ENCODE peak calls at places on chromosomes 16 and 17, in seven cellular contexts. N, A, E, G, S, J and L are unnamed samples.

GRCh38 chr16:27918755-27919154 is 144.8 kb downstream of the GSG1L start:
- DNase-seq in A (peak), G (no peak), J (no peak), S (no peak), N (peak), E (no peak), L (no peak)

GRCh38 chr16:19130852-19131808 is 17.4 kb downstream of the ITPRIPL2 start:
- DNase-seq in J (peak), A (no peak), N (peak), G (no peak), S (no peak), E (no peak), L (no peak)

GRCh38 chr17:65455972-65456343 is 105.5 kb downstream of the AXIN2 start:
- DNase-seq in S (peak), A (no peak), G (no peak), E (no peak), J (peak), N (no peak), L (peak)

GRCh38 chr17:6862822-6863221 is 31.3 kb upstream of the TEKT1 start:
- DNase-seq in J (no peak), E (no peak), A (no peak), G (no peak), N (no peak), S (no peak), L (no peak)

GRCh38 chr17:79814624-79814965 is 17.7 kb upstream of the CBX8 start:
- DNase-seq in E (no peak), S (no peak), N (no peak), G (no peak), A (no peak), J (no peak), L (no peak)

GRCh38 chr16:66881014-66881417 is 701 bp downstream of the PDP2 start:
- DNase-seq in J (no peak), E (no peak), G (no peak), N (peak), S (no peak), A (no peak), L (no peak)

GRCh38 chr16:78127130-78127529 is 27.7 kb downstream of the WWOX start:
- DNase-seq in S (peak), J (peak), E (no peak), G (peak), N (no peak), A (no peak), L (no peak)

GRCh38 chr16:84459941-84460405 is 44.5 kb downstream of the MEAK7 start:
- DNase-seq in N (peak), J (no peak), G (no peak), E (no peak), A (no peak), S (no peak), L (no peak)

GRCh38 chr17:16419074-16419928 is 3.9 kb downstream of the TRPV2 start:
- DNase-seq in A (peak), G (no peak), J (peak), E (no peak), N (no peak), S (no peak), L (peak)

GRCh38 chr16:53821487-53821886 is 117.5 kb downstream of the FTO start:
- DNase-seq in N (no peak), J (no peak), S (no peak), A (peak), E (no peak), G (no peak), L (no peak)

GRCh38 chr17:67718325-67718941 is 697 bp downstream of the NOL11 start:
- DNase-seq in E (peak), G (peak), J (peak), A (peak), S (no peak), N (peak), L (peak)

GRCh38 chr17:17681187-17681743 is at the start of gene RAI1:
- DNase-seq in N (peak), E (peak), S (peak), G (no peak), A (peak), J (peak), L (peak)

GRCh38 chr16:77782694-77783093 is 5.7 kb upstream of the VAT1L start:
- DNase-seq in E (no peak), N (peak), J (no peak), G (no peak), S (no peak), A (no peak), L (peak)

GRCh38 chr17:21174186-21174585 is 39.8 kb downstream of the TMEM11 start:
- DNase-seq in J (no peak), N (no peak), S (no peak), E (no peak), A (no peak), G (no peak), L (peak)

GRCh38 chr17:45977976-45978626 is 20.9 kb upstream of the STH start:
- DNase-seq in E (no peak), J (no peak), N (no peak), S (no peak), A (no peak), G (no peak), L (no peak)

GRCh38 chr16:89953671-89954406 is 5.3 kb downstream of the DEF8 start:
- DNase-seq in E (no peak), J (no peak), A (no peak), G (no peak), N (no peak), S (no peak), L (no peak)

GRCh38 chr17:27808629-27809028 is 8.3 kb upstream of the NOS2 start:
- DNase-seq in G (no peak), J (no peak), N (no peak), E (no peak), A (no peak), S (no peak), L (no peak)

GRCh38 chr16:84952335-84953050 is 58.8 kb downstream of the ZDHHC7 start:
- DNase-seq in G (no peak), E (peak), S (peak), J (peak), N (peak), A (peak), L (peak)

GRCh38 chr16:85970712-85971220 is 71.8 kb downstream of the IRF8 start:
- DNase-seq in E (no peak), S (no peak), J (no peak), A (no peak), G (no peak), N (no peak), L (no peak)

GRCh38 chr17:60381958-60382357 is 10.0 kb downstream of the USP32 start:
- DNase-seq in S (no peak), G (no peak), A (no peak), N (no peak), J (no peak), E (no peak), L (no peak)